ENCODE peak calls at places on chromosomes 13 and 19, in four cellular contexts. R, Q, N and P are unnamed samples.

GRCh38 chr19:34687348-34687747 is 9.9 kb downstream of the ZNF302 start:
- DNase-seq in N (no peak), Q (no peak), R (no peak), P (no peak)

GRCh38 chr13:42354246-42355117 is 82.5 kb downstream of the AKAP11 start:
- DNase-seq in Q (peak), R (no peak), N (no peak), P (no peak)

GRCh38 chr19:15587663-15588062 is 27.4 kb upstream of the CYP4F8 start:
- DNase-seq in N (no peak), R (no peak), Q (no peak), P (no peak)

GRCh38 chr13:113560645-113561416 is 23.7 kb upstream of the TFDP1 start:
- DNase-seq in R (no peak), Q (no peak), N (no peak), P (no peak)

GRCh38 chr13:74696148-74696922 is 562.1 kb upstream of the KLF12 start:
- DNase-seq in R (no peak), N (no peak), Q (peak), P (no peak)

GRCh38 chr13:59950201-59950730 is 213.5 kb downstream of the DIAPH3 start:
- DNase-seq in Q (no peak), N (no peak), R (no peak), P (no peak)

GRCh38 chr13:63044617-63045016 is 1629.0 kb upstream of the PCDH20 start:
- DNase-seq in R (no peak), Q (no peak), N (no peak), P (no peak)

GRCh38 chr13:103883152-103883551 is 816.9 kb upstream of the SLC10A2 start:
- DNase-seq in Q (peak), N (no peak), R (peak), P (peak)

GRCh38 chr19:49356382-49356781 is 5.8 kb downstream of the TEAD2 start:
- DNase-seq in Q (no peak), N (no peak), R (no peak), P (no peak)

GRCh38 chr19:16235811-16236710 is 38.4 kb downstream of the AP1M1 start:
- DNase-seq in N (no peak), Q (no peak), R (no peak), P (no peak)

GRCh38 chr19:13153627-13154240 is 3.5 kb downstream of the IER2 start:
- DNase-seq in N (no peak), R (peak), Q (peak), P (no peak)

GRCh38 chr13:68350554-68350953 is 1120.4 kb upstream of the PCDH9 start:
- DNase-seq in N (no peak), R (no peak), Q (no peak), P (no peak)

GRCh38 chr13:91719033-91719432 is 320.6 kb downstream of the GPC5 start:
- DNase-seq in N (no peak), R (no peak), Q (no peak), P (no peak)

GRCh38 chr13:28100149-28101121 is at the start of gene FLT3:
- DNase-seq in R (peak), N (no peak), Q (peak), P (peak)

GRCh38 chr13:80022146-80022545 is 318.8 kb downstream of the SPRY2 start:
- DNase-seq in R (no peak), N (no peak), Q (no peak), P (no peak)

GRCh38 chr13:49214917-49215376 is 5.2 kb upstream of the MLNR start:
- DNase-seq in N (no peak), R (no peak), Q (peak), P (peak)

GRCh38 chr13:39415403-39415802 is 187.6 kb downstream of the LHFPL6 start:
- DNase-seq in R (peak), Q (peak), N (no peak), P (peak)

GRCh38 chr13:25876256-25876655 is 175.6 kb downstream of the SHISA2 start:
- DNase-seq in N (no peak), R (no peak), Q (no peak), P (no peak)

GRCh38 chr13:74250738-74251190 is 116.6 kb upstream of the KLF12 start:
- DNase-seq in N (no peak), R (no peak), Q (no peak), P (no peak)

GRCh38 chr19:31674503-31675186 is 325.4 kb upstream of the TSHZ3 start:
- DNase-seq in N (no peak), R (no peak), Q (no peak), P (no peak)

GRCh38 chr13:110017379-110017778 is 231.0 kb upstream of the IRS2 start:
- DNase-seq in R (no peak), Q (peak), N (no peak), P (peak)

GRCh38 chr19:2055871-2056809 is 5.1 kb upstream of the MKNK2 start:
- DNase-seq in Q (peak), R (no peak), N (no peak), P (no peak)

GRCh38 chr13:61546413-61546812 is 130.8 kb upstream of the PCDH20 start:
- DNase-seq in Q (no peak), R (no peak), N (no peak), P (no peak)

GRCh38 chr19:54189020-54189667 is at the start of gene MBOAT7:
- DNase-seq in R (no peak), N (no peak), Q (no peak), P (peak)

GRCh38 chr13:30805132-30805537 is 69.8 kb downstream of the ALOX5AP start:
- DNase-seq in R (no peak), Q (no peak), N (no peak), P (no peak)

GRCh38 chr13:30802953-30803478 is 67.7 kb downstream of the ALOX5AP start:
- DNase-seq in R (peak), N (peak), Q (peak), P (peak)

GRCh38 chr13:30803791-30804190 is 68.4 kb downstream of the ALOX5AP start:
- DNase-seq in N (no peak), Q (no peak), R (no peak), P (no peak)

GRCh38 chr13:30805603-30806011 is 70.3 kb downstream of the ALOX5AP start:
- DNase-seq in Q (peak), R (no peak), N (no peak), P (peak)

DNA sequence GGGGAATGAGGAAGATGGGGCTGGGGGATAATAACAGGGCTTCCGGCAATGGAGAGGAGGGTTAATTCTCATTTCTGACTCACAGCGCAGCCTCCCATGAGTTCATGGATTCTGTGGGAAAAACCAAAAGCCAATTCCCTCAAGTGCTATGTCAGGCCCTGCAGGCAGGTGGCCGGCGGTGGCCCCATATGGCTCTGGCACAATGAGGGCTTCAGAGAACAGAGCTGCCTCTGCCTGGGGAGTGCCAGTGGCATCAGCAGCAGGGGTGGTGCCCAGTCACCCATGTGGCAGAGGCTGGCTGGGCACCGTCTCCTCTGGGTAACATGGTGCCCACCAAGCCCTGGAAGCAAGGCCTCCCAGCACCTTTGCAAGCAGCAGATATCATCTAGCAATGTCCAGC is 69.1 kb downstream of the ALOX5AP start:
- DNase-seq in N (no peak), R (peak), Q (peak), P (no peak)
- TF ChIP-seq CTCF in N (no peak), R (peak), Q (peak), P (no peak)

DNA sequence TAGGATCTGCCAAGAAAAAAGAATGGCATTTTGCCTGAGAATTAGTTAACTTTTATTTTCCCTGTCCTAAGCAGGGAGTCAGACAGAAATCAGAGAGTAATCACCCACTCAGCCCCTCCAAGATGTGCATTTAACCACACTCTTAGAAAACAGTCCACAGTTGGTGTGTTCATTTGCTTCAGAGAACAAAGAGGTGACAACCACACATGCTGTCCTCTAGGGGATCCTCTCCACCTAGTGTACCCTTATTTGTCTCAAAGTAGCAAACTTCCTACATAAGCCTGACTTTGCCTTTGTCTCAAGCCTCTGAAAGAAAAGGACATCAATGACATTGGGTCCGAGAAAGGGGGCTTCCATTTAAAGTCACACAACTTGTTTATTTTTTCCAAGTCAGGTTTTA is 107.0 kb upstream of the RFC3 start:
- DNase-seq in N (no peak), R (no peak), Q (no peak), P (no peak)
- TF ChIP-seq CTCF in N (no peak), R (no peak), Q (no peak), P (no peak)

DNA sequence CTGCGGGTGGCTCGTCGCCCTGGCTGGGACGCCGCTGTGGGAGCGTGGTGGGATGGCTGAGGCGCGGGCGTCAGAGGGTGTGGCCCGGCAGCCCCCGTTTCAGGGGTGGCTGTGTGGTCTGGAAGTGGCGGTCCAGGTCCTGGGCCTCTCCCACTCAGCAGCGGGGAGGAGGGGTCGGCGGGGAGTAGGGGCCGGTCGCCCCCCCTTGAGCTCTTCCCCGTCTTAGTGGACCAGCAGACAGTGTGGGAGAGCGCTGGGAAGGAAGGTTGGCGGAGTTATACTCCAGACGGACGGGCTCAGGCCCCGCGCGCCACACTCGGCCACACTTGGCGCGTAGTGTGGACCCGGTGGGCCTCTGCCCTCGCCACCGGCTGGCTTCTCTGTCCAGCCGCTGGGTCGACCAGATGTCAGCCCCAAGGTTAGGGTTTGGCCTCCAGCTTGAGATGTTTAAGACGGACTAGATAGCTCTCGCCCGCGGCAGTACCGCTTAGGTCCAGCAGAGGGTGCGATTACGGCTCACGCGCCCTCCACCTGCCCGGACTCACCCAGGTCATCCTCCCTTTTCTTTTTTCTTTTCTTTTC is 21.7 kb upstream of the ZNF429 start:
- DNase-seq in Q (peak), R (peak), N (no peak), P (no peak)
- TF ChIP-seq CTCF in Q (peak), R (peak), N (peak), P (no peak)

GRCh38 chr19:6772028-6772865 is at the start of gene VAV1:
- DNase-seq in R (no peak), N (peak), Q (peak), P (no peak)
- TF ChIP-seq CTCF in R (no peak), N (no peak), Q (peak), P (no peak)

DNA sequence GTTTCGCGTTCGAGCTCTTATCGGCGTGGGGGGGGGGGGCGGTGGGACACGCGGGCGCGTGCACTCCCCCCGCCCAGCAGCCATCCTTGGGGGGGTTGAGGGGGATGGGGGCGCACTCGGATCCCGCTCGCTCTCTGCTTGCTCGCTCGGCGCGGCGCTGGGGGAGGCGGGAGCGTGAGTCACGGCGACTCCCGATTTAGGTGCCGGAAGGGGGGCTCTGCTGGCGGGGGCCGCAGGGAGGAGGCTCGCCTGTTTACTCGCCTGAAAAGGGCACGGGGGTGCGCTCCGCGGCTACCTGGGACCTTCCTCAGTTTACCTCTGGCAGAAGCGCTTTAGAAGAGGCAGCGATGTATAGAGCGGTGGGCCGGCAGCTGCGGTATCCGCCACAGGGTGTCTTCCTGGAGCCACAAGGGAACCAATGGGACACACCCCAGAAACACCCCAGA is 1.1 kb upstream of the PDE4A start:
- DNase-seq in Q (no peak), N (no peak), R (no peak), P (no peak)
- TF ChIP-seq CTCF in Q (no peak), N (no peak), R (no peak), P (no peak)